ENCODE peak calls at places on chromosomes 12 and 14, in six cellular contexts. Z is neuronal stem cell, E is H1, Q is mesenchymal stem cell, Y is H9, I is trophoblast cell. W is an unnamed sample.

GRCh38 chr14:93977790-93978581 is 1.6 kb upstream of the ASB2 start:
- DNase-seq in E (no peak), Y (no peak), Q (no peak), I (no peak), Z (no peak), W (no peak)

GRCh38 chr12:82596484-82596883 is 90.2 kb upstream of the TMTC2 start:
- DNase-seq in Y (no peak), Z (no peak), Q (no peak), E (no peak), I (no peak), W (no peak)

GRCh38 chr12:66296171-66296683 is 6.1 kb upstream of the HELB start:
- DNase-seq in Z (no peak), Q (no peak), Y (no peak), E (no peak), I (no peak), W (no peak)

GRCh38 chr12:93192878-93193277 is 184.8 kb upstream of the NUDT4 start:
- DNase-seq in Y (no peak), Z (no peak), E (no peak), Q (no peak), I (no peak), W (no peak)

GRCh38 chr14:52553002-52553670 is 500 bp downstream of the GPR137C start:
- DNase-seq in E (peak), Z (no peak), I (peak), Y (peak), Q (peak), W (no peak)

GRCh38 chr12:106139422-106140141 is 828 bp upstream of the NUAK1 start:
- DNase-seq in Q (peak), Y (peak), Z (peak), E (peak), I (peak), W (peak)

GRCh38 chr14:76644875-76645518 is 116.3 kb upstream of the VASH1 start:
- DNase-seq in Z (peak), I (peak), Y (peak), E (peak), Q (peak), W (peak)

GRCh38 chr14:21231020-21231652 is 38.1 kb downstream of the HNRNPC start:
- DNase-seq in Q (no peak), Z (no peak), I (no peak), Y (no peak), E (no peak), W (no peak)

GRCh38 chr12:110537605-110538409 is 35.7 kb downstream of the RAD9B start:
- DNase-seq in Y (no peak), E (no peak), Z (no peak), I (no peak), Q (no peak), W (no peak)

GRCh38 chr14:100413699-100414098 is 90.6 kb downstream of the SLC25A47 start:
- DNase-seq in Q (no peak), Z (no peak), E (no peak), I (no peak), Y (no peak), W (no peak)

GRCh38 chr14:46259536-46259935 is 392.0 kb downstream of the RPL10L start:
- DNase-seq in I (no peak), Z (peak), Y (peak), E (peak), Q (no peak), W (no peak)

GRCh38 chr12:15682826-15683225 is 106.4 kb downstream of the EPS8 start:
- DNase-seq in Z (no peak), E (no peak), I (peak), Y (no peak), Q (peak), W (no peak)

GRCh38 chr12:128976120-128976519 is 122.8 kb downstream of the GLT1D1 start:
- DNase-seq in I (no peak), Z (peak), Q (no peak), Y (peak), E (peak), W (no peak)

GRCh38 chr14:106377432-106377831 is 851.0 kb downstream of the TMEM121 start:
- DNase-seq in Z (no peak), E (no peak), Q (no peak), Y (no peak), I (no peak), W (no peak)

GRCh38 chr14:52891800-52892199 is 59.0 kb downstream of the FERMT2 start:
- DNase-seq in I (no peak), Q (no peak), Z (no peak), E (no peak), Y (no peak), W (no peak)

GRCh38 chr12:68499616-68500015 is 111.1 kb upstream of the RAP1B start:
- DNase-seq in Y (no peak), Q (no peak), I (no peak), E (no peak), Z (no peak), W (no peak)

DNA sequence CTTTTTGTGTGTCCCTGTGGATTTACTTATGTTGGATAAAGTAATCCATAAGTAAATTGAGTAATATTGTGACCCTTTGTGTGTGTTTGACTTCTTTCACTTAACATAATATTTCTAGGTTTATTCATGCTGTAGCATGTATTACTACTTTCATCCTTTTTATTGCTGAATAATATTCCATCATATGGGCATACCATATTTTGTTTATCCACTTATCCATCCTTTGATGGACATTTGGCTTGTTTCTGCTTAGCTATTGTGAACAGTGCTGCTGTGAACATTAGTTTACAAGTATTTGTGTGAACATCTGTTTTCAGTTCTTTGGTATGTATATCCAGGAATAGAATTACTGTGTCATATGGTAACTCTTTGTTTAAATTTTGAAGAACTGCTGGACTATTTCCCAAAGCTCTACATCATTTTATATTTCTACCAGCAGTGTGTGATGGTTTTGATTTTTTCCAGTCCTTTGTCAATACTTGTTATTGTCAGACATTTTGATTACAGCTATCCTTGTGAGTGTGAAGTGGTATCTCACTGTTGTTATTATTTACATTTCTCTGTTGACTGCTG is 25.2 kb downstream of the G2E3 start:
- DNase-seq in Y (no peak), Z (no peak), E (no peak), Q (no peak), I (no peak), W (peak)
- H3K14ac ChIP-seq in Y (no peak), Z (no peak), E (no peak), Q (no peak), I (no peak), W (no peak)

GRCh38 chr12:47982770-47983169 is 19.4 kb downstream of the TMEM106C start:
- DNase-seq in Q (no peak), Z (no peak), E (no peak), Y (no peak), I (no peak), W (no peak)
- H3K14ac ChIP-seq in Q (no peak), Z (no peak), E (no peak), Y (no peak), I (no peak), W (no peak)

DNA sequence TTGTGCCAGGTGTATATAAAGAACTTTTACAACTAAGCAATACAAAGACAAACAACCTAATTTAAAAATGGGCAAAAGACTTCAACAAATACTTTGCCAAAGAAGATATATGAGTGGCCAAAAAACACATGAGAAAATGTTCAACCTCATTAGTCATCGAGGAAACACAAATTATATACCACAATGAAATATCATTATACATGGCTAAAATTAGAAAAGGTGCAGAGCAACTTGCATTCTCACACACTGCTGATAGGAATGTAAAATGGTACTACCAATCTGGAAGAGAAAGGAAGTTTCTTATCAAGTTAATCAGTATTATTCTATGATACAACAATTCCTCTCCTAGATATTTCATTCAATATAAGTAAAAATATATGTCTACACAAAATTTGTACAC is 131.6 kb upstream of the FRMD6 start:
- DNase-seq in Q (no peak), Y (no peak), I (no peak), Z (no peak), E (no peak), W (no peak)
- H3K14ac ChIP-seq in Q (no peak), Y (no peak), I (no peak), Z (no peak), E (no peak), W (no peak)

DNA sequence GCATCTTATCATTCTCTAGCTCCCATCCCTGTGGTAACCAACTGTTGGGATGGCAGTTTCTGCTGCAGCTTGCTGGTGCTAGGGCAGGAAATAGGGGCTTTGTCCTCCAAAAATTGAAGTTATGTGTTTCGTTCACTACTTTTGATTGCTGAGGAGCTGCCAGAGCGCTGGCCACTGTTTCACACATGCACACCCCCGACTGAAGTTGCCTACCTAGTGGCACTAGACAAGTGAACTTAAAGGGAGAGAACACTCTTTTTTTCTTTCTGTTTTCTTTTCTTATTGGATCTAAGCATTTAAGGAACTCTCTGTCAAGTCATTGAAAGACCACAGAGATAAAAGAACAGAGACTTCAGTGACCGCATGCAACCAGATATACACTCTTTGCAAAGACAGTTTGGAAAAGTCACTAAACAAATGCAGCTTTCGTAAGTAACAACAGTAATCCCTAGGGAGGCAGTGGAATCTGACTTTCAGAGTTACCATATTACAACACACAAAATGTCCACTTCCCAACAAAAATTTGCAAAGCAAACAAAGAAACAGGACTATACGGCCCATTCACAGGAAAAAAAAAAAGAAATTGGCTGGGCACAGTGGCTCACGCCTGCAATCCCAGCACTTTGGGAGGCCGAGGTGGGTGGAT is 12.0 kb downstream of the TFCP2 start:
- DNase-seq in Q (peak), Y (no peak), E (no peak), Z (no peak), I (no peak), W (no peak)
- H3K14ac ChIP-seq in Q (no peak), Y (no peak), E (no peak), Z (no peak), I (no peak), W (no peak)

DNA sequence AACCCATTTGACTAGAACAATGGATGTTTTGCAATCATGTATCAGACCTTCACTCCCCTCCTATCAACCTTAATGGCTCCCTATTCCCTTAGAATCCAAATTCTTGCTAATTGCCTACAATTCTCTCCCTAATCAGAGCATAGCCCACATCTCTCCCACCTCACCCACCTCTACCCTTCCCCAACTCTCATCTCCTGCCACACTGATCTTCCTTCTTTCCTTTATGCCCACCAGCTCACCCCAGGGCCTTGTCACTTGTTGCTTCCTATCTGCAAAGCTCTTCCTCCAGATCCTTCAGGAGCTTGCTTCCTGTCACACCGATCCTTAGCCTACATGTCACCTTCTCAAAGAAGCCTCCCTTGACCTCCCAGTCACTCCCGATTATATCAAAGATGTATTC is 177.8 kb downstream of the KSR2 start:
- DNase-seq in Y (no peak), Q (no peak), Z (no peak), I (no peak), E (no peak), W (no peak)
- H3K14ac ChIP-seq in Y (no peak), Q (no peak), Z (no peak), I (no peak), E (no peak), W (no peak)

GRCh38 chr12:115451151-115451784 is 767.3 kb upstream of the TBX3 start:
- DNase-seq in I (no peak), E (no peak), Q (no peak), Z (no peak), Y (no peak), W (no peak)

GRCh38 chr12:115450017-115450416 is 766.0 kb upstream of the TBX3 start:
- DNase-seq in E (no peak), Y (peak), Z (no peak), Q (no peak), I (no peak), W (no peak)

GRCh38 chr12:115452751-115453281 is 768.8 kb upstream of the TBX3 start:
- DNase-seq in I (no peak), Z (no peak), Q (no peak), Y (peak), E (peak), W (no peak)

GRCh38 chr12:115450710-115451109 is 766.7 kb upstream of the TBX3 start:
- DNase-seq in Z (no peak), Y (peak), E (no peak), I (no peak), Q (no peak), W (no peak)

GRCh38 chr12:115451785-115452736 is 768.1 kb upstream of the TBX3 start:
- DNase-seq in Q (peak), E (peak), Y (peak), Z (peak), I (peak), W (peak)
- H3K14ac ChIP-seq in Q (no peak), E (no peak), Y (no peak), Z (no peak), I (peak), W (no peak)

GRCh38 chr14:71474291-71474690 is 457.9 kb upstream of the RGS6 start:
- DNase-seq in I (no peak), Y (no peak), Z (no peak), Q (no peak), E (no peak), W (no peak)
- H3K14ac ChIP-seq in I (no peak), Y (no peak), Z (no peak), Q (no peak), E (no peak), W (no peak)